ENCODE peak calls at places on chromosome 10, in ten cellular contexts. Z, D, K, U, Y, G, E, O, A and R are unnamed samples.

GRCh38 chr10:30816144-30816811 is 186.7 kb upstream of the LYZL2 start:
- DNase-seq in Z (no peak), D (no peak), K (no peak), U (no peak), Y (no peak), G (no peak), E (no peak), O (no peak), A (no peak), R (no peak)

GRCh38 chr10:60446855-60447254 is 57.2 kb upstream of the ANK3 start:
- DNase-seq in Z (no peak), D (no peak), K (no peak), U (no peak), Y (peak), G (no peak), E (no peak), O (no peak), A (no peak), R (no peak)

GRCh38 chr10:98107644-98108430 is 26.6 kb upstream of the R3HCC1L start:
- DNase-seq in Z (no peak), D (no peak), K (no peak), U (no peak), Y (no peak), G (no peak), E (peak), O (no peak), A (no peak), R (no peak)

GRCh38 chr10:27285093-27285492 is 44.5 kb upstream of the ACBD5 start:
- DNase-seq in Z (no peak), D (no peak), K (peak), U (peak), Y (peak), G (peak), E (peak), O (no peak), A (no peak), R (no peak)

GRCh38 chr10:28393956-28394568 is 91.2 kb upstream of the MPP7 start:
- DNase-seq in Z (peak), D (peak), K (peak), U (peak), Y (peak), G (peak), E (peak), O (peak), A (peak), R (peak)

GRCh38 chr10:77837248-77837924 is 89.2 kb downstream of the DLG5 start:
- DNase-seq in Z (no peak), D (no peak), K (peak), U (peak), Y (no peak), G (peak), E (peak), O (no peak), A (peak), R (peak)

GRCh38 chr10:69871074-69871473 is 69.4 kb downstream of the COL13A1 start:
- DNase-seq in Z (no peak), D (no peak), K (no peak), U (peak), Y (no peak), G (no peak), E (peak), O (no peak), A (no peak), R (no peak)

GRCh38 chr10:55191236-55191860 is 390.3 kb upstream of the PCDH15 start:
- DNase-seq in Z (no peak), D (no peak), K (no peak), U (no peak), Y (no peak), G (no peak), E (no peak), O (no peak), A (no peak), R (no peak)

GRCh38 chr10:59047180-59047579 is 129.3 kb upstream of the PHYHIPL start:
- DNase-seq in Z (no peak), D (no peak), K (no peak), U (no peak), Y (no peak), G (no peak), E (no peak), O (no peak), A (no peak), R (no peak)

GRCh38 chr10:78433063-78433717 is 399.5 kb downstream of the RPS24 start:
- DNase-seq in Z (no peak), D (no peak), K (no peak), U (no peak), Y (no peak), G (no peak), E (no peak), O (no peak), A (no peak), R (no peak)

GRCh38 chr10:89624020-89624419 is 21.0 kb downstream of the PANK1 start:
- DNase-seq in Z (no peak), D (no peak), K (no peak), U (no peak), Y (no peak), G (no peak), E (no peak), O (no peak), A (no peak), R (no peak)

GRCh38 chr10:80855348-80855971 is 317.8 kb downstream of the SH2D4B start:
- DNase-seq in Z (no peak), D (no peak), K (peak), U (peak), Y (no peak), G (no peak), E (peak), O (no peak), A (peak), R (no peak)

GRCh38 chr10:121113906-121114305 is 262.7 kb downstream of the WDR11 start:
- DNase-seq in Z (no peak), D (no peak), K (no peak), U (no peak), Y (no peak), G (no peak), E (no peak), O (no peak), A (no peak), R (no peak)

GRCh38 chr10:73950569-73950968 is 39.6 kb downstream of the PLAU start:
- DNase-seq in Z (no peak), D (no peak), K (no peak), U (peak), Y (no peak), G (no peak), E (peak), O (no peak), A (no peak), R (no peak)

GRCh38 chr10:114682121-114682520 is 24.0 kb upstream of the ABLIM1 start:
- DNase-seq in Z (no peak), D (no peak), K (no peak), U (no peak), Y (no peak), G (no peak), E (no peak), O (no peak), A (peak), R (no peak)

GRCh38 chr10:131514454-131514853 is 202.9 kb upstream of the TCERG1L start:
- DNase-seq in Z (no peak), D (no peak), K (no peak), U (peak), Y (no peak), G (no peak), E (no peak), O (no peak), A (no peak), R (peak)

GRCh38 chr10:12702215-12702614 is 299.3 kb downstream of the CCDC3 start:
- DNase-seq in Z (no peak), D (no peak), K (no peak), U (no peak), Y (no peak), G (no peak), E (no peak), O (no peak), A (no peak), R (no peak)

GRCh38 chr10:11355625-11356024 is 255.8 kb downstream of the USP6NL start:
- DNase-seq in Z (no peak), D (no peak), K (no peak), U (no peak), Y (no peak), G (no peak), E (no peak), O (no peak), A (no peak), R (no peak)

GRCh38 chr10:3259499-3259898 is 86.9 kb upstream of the PITRM1 start:
- DNase-seq in Z (no peak), D (no peak), K (no peak), U (no peak), Y (no peak), G (no peak), E (no peak), O (no peak), A (no peak), R (no peak)

GRCh38 chr10:93030409-93030808 is 30.2 kb upstream of the CYP26C1 start:
- DNase-seq in Z (no peak), D (peak), K (no peak), U (no peak), Y (peak), G (no peak), E (no peak), O (no peak), A (no peak), R (no peak)

GRCh38 chr10:15459218-15459617 is 88.1 kb upstream of the FAM171A1 start:
- DNase-seq in Z (no peak), D (no peak), K (no peak), U (no peak), Y (no peak), G (no peak), E (no peak), O (no peak), A (no peak), R (no peak)

GRCh38 chr10:5665380-5666323 is 743 bp downstream of the ASB13 start:
- DNase-seq in Z (no peak), D (no peak), K (no peak), U (peak), Y (no peak), G (no peak), E (no peak), O (peak), A (no peak), R (peak)

GRCh38 chr10:110733256-110733952 is 89.3 kb downstream of the RBM20 start:
- DNase-seq in Z (no peak), D (peak), K (no peak), U (no peak), Y (peak), G (no peak), E (no peak), O (peak), A (no peak), R (no peak)

GRCh38 chr10:24885551-24885950 is 66.9 kb downstream of the PRTFDC1 start:
- DNase-seq in Z (no peak), D (no peak), K (no peak), U (no peak), Y (no peak), G (no peak), E (no peak), O (no peak), A (no peak), R (no peak)

GRCh38 chr10:63515002-63515763 is 6.0 kb upstream of the REEP3 start:
- DNase-seq in Z (no peak), D (no peak), K (no peak), U (peak), Y (peak), G (no peak), E (peak), O (no peak), A (no peak), R (no peak)

GRCh38 chr10:75358835-75359421 is 42.6 kb downstream of the ZNF503 start:
- DNase-seq in Z (no peak), D (peak), K (peak), U (no peak), Y (peak), G (no peak), E (no peak), O (no peak), A (no peak), R (no peak)

GRCh38 chr10:69439813-69440506 is 11.3 kb upstream of the TSPAN15 start:
- DNase-seq in Z (no peak), D (no peak), K (no peak), U (no peak), Y (peak), G (no peak), E (peak), O (no peak), A (no peak), R (no peak)